ENCODE peak calls at places on chromosomes 12 and 14, in four cellular contexts. V is upper lobe of left lung, N is adrenal gland, Y is stomach. S is an unnamed sample. For H3K36me3 and H3K4me1, the result is how much of the 10 kb centered on the place peaks cover.

GRCh38 chr14:44449694-44450093 is 57.4 kb downstream of the FSCB start:
- DNase-seq in V (no peak), N (no peak), Y (no peak), S (no peak)

GRCh38 chr12:1619599-1619998 is 9.4 kb upstream of the WNT5B start:
- DNase-seq in V (no peak), N (peak), Y (no peak), S (no peak)

GRCh38 chr12:57111046-57111698 is at the start of gene STAT6:
- DNase-seq in V (no peak), N (peak), Y (peak), S (peak)

GRCh38 chr12:102479099-102479887 is 1.1 kb downstream of the IGF1 start:
- DNase-seq in V (no peak), N (no peak), Y (no peak), S (no peak)

GRCh38 chr12:57109207-57110160 is 1.7 kb downstream of the STAT6 start:
- DNase-seq in V (no peak), N (no peak), Y (no peak), S (no peak)

GRCh38 chr12:98440165-98440581 is 75.2 kb upstream of the TMPO start:
- DNase-seq in V (no peak), N (peak), Y (peak), S (no peak)

GRCh38 chr12:24681570-24681969 is 267.3 kb downstream of the BCAT1 start:
- DNase-seq in V (no peak), N (no peak), Y (no peak), S (no peak)

GRCh38 chr12:64256166-64256800 is 34.2 kb upstream of the KICS2 start:
- DNase-seq in V (no peak), N (no peak), Y (no peak), S (no peak)

GRCh38 chr12:27705263-27705662 is 5.4 kb upstream of the MRPS35 start:
- DNase-seq in V (peak), N (no peak), Y (no peak), S (no peak)

GRCh38 chr12:118446247-118446646 is 69.9 kb downstream of the SUDS3 start:
- DNase-seq in V (no peak), N (no peak), Y (no peak), S (no peak)

GRCh38 chr12:27914956-27915355 is 57.6 kb downstream of the PTHLH start:
- DNase-seq in V (no peak), N (no peak), Y (no peak), S (no peak)

GRCh38 chr12:54584128-54584527 is 4.3 kb downstream of the PPP1R1A start:
- DNase-seq in V (peak), N (no peak), Y (no peak), S (no peak)

GRCh38 chr14:99427632-99428315 is 52.9 kb downstream of the SETD3 start:
- DNase-seq in V (no peak), N (no peak), Y (no peak), S (no peak)

GRCh38 chr12:95726903-95727302 is 63.7 kb downstream of the NTN4 start:
- DNase-seq in V (no peak), N (no peak), Y (no peak), S (no peak)

GRCh38 chr14:21486640-21487087 is 9.7 kb downstream of the TOX4 start:
- DNase-seq in V (no peak), N (no peak), Y (no peak), S (no peak)

GRCh38 chr14:93023802-93024434 is 91.8 kb downstream of the ITPK1 start:
- DNase-seq in V (no peak), N (no peak), Y (no peak), S (no peak)

GRCh38 chr14:80567905-80568512 is 356.7 kb upstream of the DIO2 start:
- DNase-seq in V (no peak), N (no peak), Y (no peak), S (no peak)

GRCh38 chr12:76559277-76560082 is at the start of gene OSBPL8:
- DNase-seq in V (peak), N (peak), Y (peak), S (peak)

GRCh38 chr12:53288322-53288721 is 7.0 kb upstream of the PFDN5 start:
- DNase-seq in V (no peak), N (no peak), Y (no peak), S (no peak)
- H3K36me3 ChIP-seq in V (under half), N (under half), Y (under half), S (under half)

DNA sequence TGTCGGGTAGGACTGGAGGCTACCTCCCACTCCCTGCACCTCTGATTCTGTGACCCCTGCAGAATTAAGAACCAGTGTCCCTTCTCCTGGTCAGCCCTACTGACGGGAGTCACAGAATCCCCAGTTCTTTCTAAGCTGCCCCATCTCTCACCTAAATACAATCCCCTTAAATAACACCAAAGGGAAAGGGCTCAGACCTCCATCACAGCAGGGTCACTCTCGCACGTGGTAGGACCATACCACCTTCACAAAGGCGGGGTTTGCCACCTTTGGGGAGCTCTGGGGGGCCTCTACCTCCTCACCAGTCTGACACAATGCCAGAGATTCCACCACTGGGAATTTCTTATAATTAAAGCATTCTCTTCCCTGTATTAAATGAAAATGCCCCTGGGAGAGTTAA is 35.6 kb downstream of the DAD1 start:
- DNase-seq in V (no peak), N (no peak), Y (no peak), S (peak)
- H3K4me1 ChIP-seq in V (under half), N (under half), Y (under half), S (under half)

GRCh38 chr14:69318241-69318640 is 58.3 kb downstream of the GALNT16 start:
- DNase-seq in V (no peak), N (no peak), Y (no peak), S (no peak)

GRCh38 chr14:69317780-69318179 is 57.8 kb downstream of the GALNT16 start:
- DNase-seq in V (no peak), N (no peak), Y (no peak), S (no peak)

GRCh38 chr14:69319911-69320310 is 60.0 kb downstream of the GALNT16 start:
- DNase-seq in V (no peak), N (no peak), Y (no peak), S (no peak)

GRCh38 chr14:69317392-69317755 is 57.4 kb downstream of the GALNT16 start:
- DNase-seq in V (no peak), N (no peak), Y (no peak), S (no peak)

DNA sequence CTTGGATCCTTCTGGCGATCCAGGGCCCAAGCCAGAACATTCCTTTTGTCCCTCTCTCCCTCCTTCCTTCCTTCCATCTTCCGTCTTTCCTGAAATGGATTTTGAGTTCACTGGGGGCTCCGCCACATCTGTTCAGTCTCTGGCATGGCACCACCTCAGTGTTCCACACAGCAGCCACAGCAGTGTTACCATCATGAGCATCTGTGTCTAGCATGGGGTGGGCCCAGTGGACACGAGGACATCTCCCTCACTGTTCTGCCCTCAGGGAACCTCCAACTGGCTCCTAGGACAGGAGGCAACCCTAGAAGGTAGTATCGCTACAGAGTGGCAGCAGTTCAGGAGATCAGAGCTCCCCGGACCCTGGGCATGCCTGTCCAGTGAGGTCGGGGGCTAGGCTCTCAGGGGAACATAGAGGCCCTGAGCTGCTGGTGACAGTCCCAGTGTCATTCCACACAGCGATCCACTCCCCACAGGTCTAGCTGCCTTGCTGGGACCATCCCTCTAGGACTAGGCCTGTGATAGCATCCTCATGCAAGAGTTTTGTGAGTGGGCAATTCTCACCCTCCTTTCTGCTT is 59.0 kb downstream of the GALNT16 start:
- DNase-seq in V (no peak), N (no peak), Y (no peak), S (no peak)
- TF ChIP-seq POLR2A in V (no peak), N (no peak), Y (no peak), S (no peak)

GRCh38 chr12:120212301-120212700 is 11.4 kb upstream of the RPLP0 start:
- DNase-seq in V (peak), N (no peak), Y (no peak), S (no peak)
- H3K36me3 ChIP-seq in V (half or more), N (under half), Y (half or more), S (under half)

DNA sequence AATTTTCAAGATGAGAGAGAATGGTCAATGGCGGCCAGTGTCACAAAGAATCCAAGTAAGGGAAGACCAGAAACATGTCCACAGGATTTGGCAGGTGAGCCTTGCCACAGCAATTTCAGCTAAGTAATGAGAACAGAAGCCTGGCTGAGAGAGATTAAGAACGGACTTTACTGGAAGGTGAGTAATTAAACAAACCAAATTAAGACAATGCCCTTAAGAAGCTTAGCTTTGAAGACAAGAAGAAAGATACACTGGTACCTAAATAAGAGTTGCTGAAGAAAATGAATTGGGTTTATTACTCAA is 145.4 kb upstream of the PLEKHG7 start:
- DNase-seq in V (no peak), N (no peak), Y (no peak), S (no peak)
- H3K4me1 ChIP-seq in V (under half), N (half or more), Y (under half), S (under half)

DNA sequence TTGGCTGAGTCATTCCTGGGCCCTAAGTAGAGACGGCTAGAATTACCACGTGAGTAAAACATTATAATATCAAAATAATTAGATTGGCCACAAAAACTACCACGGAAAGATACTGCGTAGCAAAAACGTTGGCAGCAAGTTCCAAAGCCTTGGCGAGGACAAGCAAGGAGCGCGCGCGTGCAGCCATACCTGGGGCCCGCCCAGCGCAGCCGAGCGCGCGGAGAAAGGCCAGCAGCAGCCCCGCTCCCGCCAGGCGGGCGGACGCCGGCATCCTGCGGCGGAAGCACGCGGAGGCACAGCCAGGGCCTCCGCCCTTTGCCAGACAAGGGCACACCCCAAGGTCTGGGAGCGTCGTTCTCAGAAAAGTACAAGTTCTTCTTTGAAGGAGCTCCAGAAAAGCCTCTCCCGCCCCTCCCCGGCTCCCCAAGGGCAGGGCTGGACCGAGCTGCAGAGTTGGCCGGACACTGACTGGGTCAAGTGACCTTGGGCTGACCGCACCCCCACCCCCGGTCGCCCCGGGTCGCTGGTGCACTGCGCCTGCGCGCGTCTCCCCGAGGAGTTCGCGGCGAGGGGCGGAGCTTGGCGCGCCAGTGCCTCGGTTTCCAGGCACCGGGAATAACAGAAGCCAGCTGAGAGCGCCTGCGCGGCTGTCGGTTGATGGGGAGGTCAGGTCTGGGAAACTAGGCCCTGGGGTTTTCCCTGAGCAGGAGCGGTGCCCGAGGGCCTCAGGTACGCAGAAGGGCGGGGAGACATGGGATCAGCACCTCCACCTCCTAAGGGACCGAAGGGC is at the start of gene ZC2HC1C:
- DNase-seq in V (peak), N (peak), Y (peak), S (peak)
- TF ChIP-seq POLR2A in V (peak), N (peak), Y (no peak), S (peak)

GRCh38 chr14:103711516-103712431 is 3.5 kb downstream of the XRCC3 start:
- DNase-seq in V (peak), N (no peak), Y (peak), S (peak)

GRCh38 chr14:103715052-103716000 is at the start of the genes XRCC3 and ZFYVE21:
- DNase-seq in V (peak), N (peak), Y (peak), S (peak)

GRCh38 chr14:103714063-103714724 is 1.1 kb downstream of the XRCC3 start:
- DNase-seq in V (no peak), N (no peak), Y (no peak), S (no peak)

GRCh38 chr14:103712633-103713247 is 2.5 kb downstream of the XRCC3 start:
- DNase-seq in V (peak), N (no peak), Y (peak), S (no peak)

GRCh38 chr14:103713304-103714062 is 1.8 kb downstream of the XRCC3 start:
- DNase-seq in V (no peak), N (no peak), Y (no peak), S (no peak)
- H3K36me3 ChIP-seq in V (under half), N (under half), Y (under half), S (under half)

GRCh38 chr12:68789144-68789878 is 18.7 kb upstream of the MDM2 start:
- DNase-seq in V (no peak), N (no peak), Y (no peak), S (no peak)
- H3K4me1 ChIP-seq in V (under half), N (under half), Y (under half), S (under half)